ENCODE peak calls at places on chromosomes 2 and 18, in nine cellular contexts. Z is adrenal gland, B is IMR-90, N is suprapubic skin, C is body of pancreas, T is H1, M is sigmoid colon, A is uterus, Q is HCT116. Y is an unnamed sample.

GRCh38 chr18:21064347-21064746 is 47.3 kb downstream of the ROCK1 start:
- DNase-seq in Z (no peak), B (peak), N (no peak), C (no peak), T (no peak), M (no peak), A (no peak), Q (no peak), Y (no peak)

GRCh38 chr2:195592101-195592500 is 64.9 kb upstream of the SLC39A10 start:
- DNase-seq in Z (no peak), B (no peak), N (no peak), C (no peak), T (no peak), M (no peak), A (no peak), Q (no peak), Y (no peak)

GRCh38 chr2:205659922-205660321 is 22.4 kb upstream of the NRP2 start:
- DNase-seq in Z (no peak), B (no peak), N (no peak), C (no peak), T (no peak), M (no peak), A (no peak), Q (no peak), Y (no peak)

GRCh38 chr2:71933467-71934319 is 214.0 kb downstream of the CYP26B1 start:
- DNase-seq in Z (no peak), B (no peak), N (peak), C (no peak), T (no peak), M (no peak), A (no peak), Q (peak), Y (no peak)

GRCh38 chr18:22871809-22872525 is 61.2 kb upstream of the RBBP8 start:
- DNase-seq in Z (peak), B (peak), N (no peak), C (no peak), T (no peak), M (no peak), A (no peak), Q (no peak), Y (no peak)

GRCh38 chr2:201116959-201117734 is 1.2 kb downstream of the CFLAR start:
- DNase-seq in Z (peak), B (peak), N (peak), C (peak), T (no peak), M (peak), A (peak), Q (peak), Y (no peak)

GRCh38 chr2:46230677-46231425 is 66.4 kb upstream of the EPAS1 start:
- DNase-seq in Z (no peak), B (no peak), N (no peak), C (no peak), T (no peak), M (no peak), A (no peak), Q (no peak), Y (no peak)

GRCh38 chr2:10501521-10501961 is 53.4 kb upstream of the ODC1 start:
- DNase-seq in Z (no peak), B (no peak), N (peak), C (no peak), T (no peak), M (no peak), A (no peak), Q (no peak), Y (no peak)

GRCh38 chr2:174444761-174445160 is 42.1 kb downstream of the GPR155 start:
- DNase-seq in Z (no peak), B (no peak), N (no peak), C (no peak), T (no peak), M (no peak), A (no peak), Q (no peak), Y (no peak)

GRCh38 chr2:225556461-225556860 is 157.0 kb downstream of the NYAP2 start:
- DNase-seq in Z (no peak), B (no peak), N (no peak), C (peak), T (no peak), M (no peak), A (no peak), Q (no peak), Y (no peak)

GRCh38 chr18:30150466-30151019 is 892.0 kb downstream of the DSC3 start:
- DNase-seq in Z (no peak), B (no peak), N (no peak), C (no peak), T (no peak), M (no peak), A (no peak), Q (no peak), Y (no peak)

GRCh38 chr2:182463760-182464159 is 36.9 kb upstream of the PDE1A start:
- DNase-seq in Z (no peak), B (no peak), N (no peak), C (no peak), T (no peak), M (no peak), A (no peak), Q (no peak), Y (no peak)

GRCh38 chr18:6994719-6995430 is 122.7 kb downstream of the LAMA1 start:
- DNase-seq in Z (no peak), B (no peak), N (no peak), C (no peak), T (no peak), M (no peak), A (no peak), Q (no peak), Y (no peak)

GRCh38 chr18:61236476-61237057 is 96.7 kb upstream of the CDH20 start:
- DNase-seq in Z (no peak), B (no peak), N (no peak), C (no peak), T (no peak), M (no peak), A (no peak), Q (no peak), Y (no peak)

GRCh38 chr2:215499330-215499729 is 63.5 kb upstream of the FN1 start:
- DNase-seq in Z (no peak), B (peak), N (no peak), C (no peak), T (no peak), M (no peak), A (no peak), Q (no peak), Y (no peak)

GRCh38 chr2:19507137-19507536 is 148.7 kb upstream of the OSR1 start:
- DNase-seq in Z (no peak), B (no peak), N (no peak), C (no peak), T (no peak), M (no peak), A (no peak), Q (no peak), Y (no peak)
- TF ChIP-seq POLR2A in Z (no peak), B (no peak), N (no peak), C (no peak), T (no peak), M (no peak), A (no peak), Q (no peak), Y (no peak)

GRCh38 chr2:158456309-158457066 is at the start of the genes CCDC148 and PKP4:
- DNase-seq in Z (peak), B (peak), N (peak), C (peak), T (peak), M (peak), A (peak), Q (peak), Y (peak)
- TF ChIP-seq POLR2A in Z (peak), B (peak), N (no peak), C (peak), T (peak), M (no peak), A (peak), Q (no peak), Y (peak)

DNA sequence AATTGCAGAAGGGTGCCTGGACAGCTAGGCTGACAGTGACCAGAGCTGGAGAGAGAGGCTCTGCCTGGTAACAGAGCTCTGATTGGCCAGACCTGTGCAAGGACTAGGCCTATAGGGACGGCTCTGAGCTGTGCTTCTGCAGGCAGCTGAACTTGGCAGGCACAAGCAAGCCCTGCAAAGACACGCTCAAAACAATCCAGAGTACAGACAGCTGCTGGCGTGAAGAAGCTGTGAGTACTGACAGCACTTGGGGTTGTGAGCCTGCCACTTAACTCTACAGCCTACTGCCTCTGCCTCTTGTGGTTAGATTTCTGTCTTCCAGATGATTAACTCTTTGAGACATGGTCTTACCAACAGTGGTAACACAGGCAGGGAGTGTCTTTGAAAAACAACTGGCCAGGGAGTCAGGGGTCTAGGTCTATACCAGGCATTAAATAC is 568.6 kb downstream of the TNS1 start:
- DNase-seq in Z (peak), B (peak), N (peak), C (peak), T (peak), M (peak), A (peak), Q (peak), Y (peak)
- TF ChIP-seq POLR2A in Z (no peak), B (no peak), N (no peak), C (no peak), T (no peak), M (no peak), A (peak), Q (no peak), Y (no peak)

GRCh38 chr2:233801357-233802131 is 23.4 kb downstream of the MROH2A start:
- DNase-seq in Z (no peak), B (peak), N (no peak), C (no peak), T (no peak), M (no peak), A (no peak), Q (no peak), Y (no peak)
- TF ChIP-seq POLR2A in Z (no peak), B (no peak), N (no peak), C (no peak), T (no peak), M (no peak), A (no peak), Q (no peak), Y (no peak)

GRCh38 chr2:8487461-8487932 is 194.4 kb upstream of the ID2 start:
- DNase-seq in Z (no peak), B (no peak), N (peak), C (no peak), T (peak), M (peak), A (no peak), Q (no peak), Y (no peak)
- TF ChIP-seq POLR2A in Z (no peak), B (no peak), N (no peak), C (no peak), T (no peak), M (no peak), A (no peak), Q (no peak), Y (no peak)

Y was measured in esophagus squamous epithelium.